ENCODE peak calls at places on chromosomes 4 and X, in eight cellular contexts. D, X, U, Q, R, W, Y and V are unnamed samples.

GRCh38 chr4:139720806-139721205 is 55.2 kb downstream of the MGST2 start:
- DNase-seq in U (no peak), R (no peak), D (no peak), W (no peak), Q (no peak), Y (peak; percentile 42), X (no peak), V (no peak)

GRCh38 chr4:81609844-81610243 is 138.1 kb upstream of the RASGEF1B start:
- DNase-seq in Y (no peak), D (no peak), W (no peak), X (no peak), Q (no peak), R (no peak), U (no peak), V (no peak)

GRCh38 chrX:115031989-115032388 is 14.6 kb upstream of the IL13RA2 start:
- DNase-seq in X (no peak), U (no peak), R (no peak), Y (no peak), Q (no peak), W (no peak), D (no peak), V (no peak)

GRCh38 chr4:128848461-128848860 is 39.0 kb downstream of the JADE1 start:
- DNase-seq in X (no peak), U (no peak), Q (no peak), R (no peak), Y (no peak), W (no peak), D (no peak), V (no peak)

GRCh38 chr4:108345862-108346530 is 177.3 kb upstream of the LEF1 start:
- DNase-seq in Q (no peak), U (no peak), W (no peak), D (no peak), Y (no peak), X (no peak), R (no peak), V (no peak)

GRCh38 chrX:44889824-44890223 is 16.8 kb downstream of the KDM6A start:
- DNase-seq in R (no peak), Y (no peak), W (no peak), D (no peak), Q (no peak), U (no peak), X (no peak), V (no peak)

GRCh38 chrX:119237526-119238035 is 1.5 kb downstream of the PGRMC1 start:
- DNase-seq in U (no peak), X (no peak), D (no peak), Y (no peak), R (no peak), Q (no peak), W (no peak), V (no peak)

GRCh38 chr4:173013232-173013932 is 155.2 kb upstream of the GALNT7 start:
- DNase-seq in Q (no peak), R (no peak), D (peak; percentile 59), U (peak; percentile 71), X (peak; percentile 57), W (no peak), Y (peak; percentile 57), V (no peak)

GRCh38 chr4:102794999-102795398 is 32.4 kb downstream of the UBE2D3 start:
- DNase-seq in Y (no peak), Q (no peak), D (no peak), X (no peak), W (no peak), R (no peak), U (no peak), V (no peak)

GRCh38 chr4:22874334-22874912 is 181.7 kb downstream of the GBA3 start:
- DNase-seq in D (no peak), X (no peak), Y (no peak), W (no peak), R (no peak), U (no peak), Q (no peak), V (no peak)

GRCh38 chr4:159105761-159106243 is 2.9 kb downstream of the RAPGEF2 start:
- DNase-seq in R (no peak), Q (no peak), U (no peak), X (peak; percentile 15), Y (peak; percentile 57), D (no peak), W (no peak), V (no peak)

GRCh38 chr4:89836031-89836777 is 757 bp downstream of the SNCA start:
- DNase-seq in U (peak; percentile 43), X (no peak), Y (no peak), Q (peak; percentile 62), W (no peak), D (peak; percentile 41), R (peak; percentile 26), V (peak; percentile 32)

GRCh38 chr4:7904942-7905341 is 34.7 kb downstream of the AFAP1 start:
- DNase-seq in R (peak; percentile 23), Q (no peak), W (no peak), Y (peak; percentile 96), X (no peak), D (peak; percentile 63), U (no peak), V (no peak)

GRCh38 chrX:51461053-51462050 is 35.0 kb downstream of the NUDT11 start:
- DNase-seq in R (no peak), U (no peak), X (no peak), D (no peak), Y (peak; percentile 46), Q (no peak), W (no peak), V (no peak)

GRCh38 chrX:109281478-109282275 is 200.2 kb downstream of the GUCY2F start:
- DNase-seq in D (no peak), Y (peak; percentile 77), X (no peak), R (no peak), U (peak; percentile 10), Q (no peak), W (no peak), V (no peak)

GRCh38 chrX:55624403-55624802 is 1.2 kb downstream of the FOXR2 start:
- DNase-seq in U (no peak), W (no peak), X (no peak), R (no peak), Q (no peak), D (no peak), Y (no peak), V (no peak)